ENCODE peak calls at places on chromosomes 16 and 17, in five cellular contexts. A is activated T-helper 1 cell treated with Interleukin-2 at 50 U/mL for 16 hours; I is IMR-90; F is heart right ventricle; G is activated CD4-positive, alpha-beta T cell treated with anti-CD3 and anti-CD28 coated beads for 24 hours. R is an unnamed sample.

GRCh38 chr17:57534863-57535651 is 210.0 kb downstream of the CCDC182 start:
- DNase-seq in A (no peak), I (no peak), F (no peak), G (no peak), R (peak; percentile 5)

GRCh38 chr17:79843917-79844815 is 4.9 kb upstream of the CBX4 start:
- DNase-seq in A (no peak), I (peak; percentile 61), F (peak; percentile 78), G (no peak), R (peak; percentile 88)

GRCh38 chr17:15266325-15266950 is 1.3 kb upstream of the PMP22 start:
- DNase-seq in A (no peak), I (no peak), F (no peak), G (no peak), R (no peak)

GRCh38 chr17:65172511-65173136 is 35.5 kb downstream of the RGS9 start:
- DNase-seq in A (no peak), I (no peak), F (no peak), G (no peak), R (no peak)

GRCh38 chr16:17364319-17365210 is 106.2 kb downstream of the XYLT1 start:
- DNase-seq in A (no peak), I (peak; percentile 94), F (no peak), G (no peak), R (no peak)

GRCh38 chr16:81620796-81621195 is 158.3 kb upstream of the PLCG2 start:
- DNase-seq in A (no peak), I (peak; percentile 19), F (no peak), G (no peak), R (no peak)

GRCh38 chr17:65370669-65371126 is 190.8 kb downstream of the AXIN2 start:
- DNase-seq in A (no peak), I (no peak), F (no peak), G (no peak), R (no peak)

GRCh38 chr16:31298340-31298739 is 38.6 kb downstream of the ITGAM start:
- DNase-seq in A (no peak), I (no peak), F (no peak), G (no peak), R (no peak)

GRCh38 chr16:48897698-48898205 is 287.8 kb upstream of the N4BP1 start:
- DNase-seq in A (no peak), I (no peak), F (no peak), G (no peak), R (no peak)

GRCh38 chr16:85658504-85659326 is 30.0 kb downstream of the GINS2 start:
- DNase-seq in A (no peak), I (no peak), F (no peak), G (no peak), R (peak; percentile 70)

GRCh38 chr16:75322706-75323105 is 71.3 kb upstream of the BCAR1 start:
- DNase-seq in A (no peak), I (peak; percentile 64), F (no peak), G (no peak), R (no peak)

GRCh38 chr16:4262303-4262835 is 10.5 kb downstream of the TFAP4 start:
- DNase-seq in A (no peak), I (no peak), F (no peak), G (no peak), R (no peak)

GRCh38 chr16:49461517-49461951 is 87.9 kb downstream of the C16orf78 start:
- DNase-seq in A (no peak), I (no peak), F (no peak), G (no peak), R (no peak)

GRCh38 chr16:69378760-69379159 is 7.0 kb downstream of the TERF2 start:
- DNase-seq in A (no peak), I (peak; percentile 6), F (no peak), G (no peak), R (no peak)

GRCh38 chr16:78669994-78670393 is 570.5 kb downstream of the WWOX start:
- DNase-seq in A (no peak), I (no peak), F (peak; percentile 42), G (no peak), R (no peak)

GRCh38 chr16:7765079-7765550 is 432.5 kb downstream of the RBFOX1 start:
- DNase-seq in A (no peak), I (no peak), F (no peak), G (no peak), R (no peak)

GRCh38 chr16:4682616-4683254 is 10.6 kb upstream of the NUDT16L1 start:
- DNase-seq in A (no peak), I (peak; percentile 18), F (peak; percentile 18), G (no peak), R (peak; percentile 56)

GRCh38 chr16:75647492-75648264 is at the start of the genes KARS1 and TERF2IP:
- DNase-seq in A (peak; percentile 95), I (peak; percentile 91), F (peak; percentile 92), G (peak; percentile 87), R (peak; percentile 93)

GRCh38 chr16:71923941-71924690 is 28.8 kb downstream of the IST1 start:
- DNase-seq in A (no peak), I (no peak), F (no peak), G (no peak), R (no peak)

GRCh38 chr16:28538733-28539596 is at the start of gene NUPR1:
- DNase-seq in A (no peak), I (peak; percentile 97), F (peak; percentile 88), G (no peak), R (no peak)

GRCh38 chr17:70479779-70480178 is 310.4 kb downstream of the KCNJ2 start:
- DNase-seq in A (no peak), I (no peak), F (no peak), G (no peak), R (no peak)

GRCh38 chr16:55264949-55265348 is 59.1 kb upstream of the IRX6 start:
- DNase-seq in A (no peak), I (no peak), F (no peak), G (no peak), R (peak; percentile 17)

GRCh38 chr17:56074366-56074765 is 78.9 kb upstream of the ANKFN1 start:
- DNase-seq in A (no peak), I (no peak), F (no peak), G (no peak), R (no peak)

GRCh38 chr17:59762022-59762825 is 54.8 kb downstream of the VMP1 start:
- DNase-seq in A (no peak), I (peak; percentile 89), F (no peak), G (no peak), R (no peak)

GRCh38 chr17:48725005-48725293 is 2.0 kb downstream of the PRAC2 start:
- DNase-seq in A (no peak), I (no peak), F (no peak), G (no peak), R (no peak)

GRCh38 chr17:56973520-56973919 is 4.4 kb upstream of the SCPEP1 start:
- DNase-seq in A (no peak), I (peak; percentile 59), F (no peak), G (no peak), R (peak; percentile 6)

GRCh38 chr16:84821728-84822676 is 2.2 kb downstream of the CRISPLD2 start:
- DNase-seq in A (no peak), I (no peak), F (no peak), G (no peak), R (no peak)

GRCh38 chr16:212999-213398 is 16.2 kb downstream of the LUC7L start:
- DNase-seq in A (no peak), I (peak; percentile 16), F (no peak), G (no peak), R (no peak)

GRCh38 chr16:80122155-80122554 is 418.6 kb upstream of the DYNLRB2 start:
- DNase-seq in A (no peak), I (no peak), F (peak; percentile 23), G (no peak), R (no peak)

GRCh38 chr17:39094607-39095308 is 56.7 kb downstream of the PLXDC1 start:
- DNase-seq in A (peak; percentile 12), I (no peak), F (no peak), G (no peak), R (no peak)

GRCh38 chr16:14057878-14058382 is 13.2 kb upstream of the MRTFB start:
- DNase-seq in A (no peak), I (no peak), F (no peak), G (no peak), R (no peak)

GRCh38 chr16:969508-970378 is 1.0 kb downstream of the LMF1 start:
- DNase-seq in A (no peak), I (peak; percentile 13), F (peak; percentile 44), G (no peak), R (no peak)

GRCh38 chr17:72387487-72387886 is 266.7 kb downstream of the SOX9 start:
- DNase-seq in A (no peak), I (peak; percentile 96), F (no peak), G (no peak), R (no peak)

GRCh38 chr17:75720656-75721462 is at the start of gene ITGB4:
- DNase-seq in A (peak; percentile 59), I (no peak), F (peak; percentile 49), G (peak; percentile 22), R (peak; percentile 89)

GRCh38 chr16:24819462-24820040 is 26.2 kb upstream of the SLC5A11 start:
- DNase-seq in A (no peak), I (peak; percentile 16), F (no peak), G (no peak), R (no peak)

GRCh38 chr17:18139949-18140348 is 31.4 kb downstream of the MYO15A start:
- DNase-seq in A (no peak), I (peak; percentile 18), F (no peak), G (no peak), R (peak; percentile 8)

GRCh38 chr17:44830359-44831269 is 527 bp upstream of the GJC1 start:
- DNase-seq in A (no peak), I (no peak), F (peak; percentile 32), G (no peak), R (peak; percentile 68)

GRCh38 chr17:28216032-28216431 is 103.0 kb upstream of the TMEM97 start:
- DNase-seq in A (no peak), I (no peak), F (no peak), G (no peak), R (no peak)